ENCODE peak calls at places on chromosome 18, in ten cellular contexts. A is hippocampal formation; X is PC-9; R is stimulated activated CD4-positive, alpha-beta T cell treated with anti-CD3 and anti-CD28 coated beads, Interleukin-4, amount 100 ng/mL, for 1 hour; V is SIG-M5; J is NCI-H146; H is amniotic stem cell; Z is RPMI8226; N is EL; P is activated CD4-positive, CD25-positive, alpha-beta regulatory T cell. F is an unnamed sample.

GRCh38 chr18:58447342-58448190 is 181.3 kb downstream of the ALPK2 start:
- DNase-seq in A (no peak), X (no peak), R (no peak), V (no peak), J (no peak), H (no peak), Z (no peak), N (peak; percentile 32), P (no peak), F (peak; percentile 8)

GRCh38 chr18:52160652-52161051 is 179.3 kb upstream of the DCC start:
- DNase-seq in A (no peak), X (peak; percentile 52), R (no peak), V (no peak), J (no peak), H (no peak), Z (no peak), N (no peak), P (no peak), F (no peak)

GRCh38 chr18:3283908-3284307 is 22.0 kb downstream of the MYL12B start:
- DNase-seq in A (peak; percentile 22), X (peak; percentile 34), R (no peak), V (no peak), J (no peak), H (no peak), Z (no peak), N (no peak), P (no peak), F (no peak)

GRCh38 chr18:44627245-44627644 is 53.4 kb upstream of the SETBP1 start:
- DNase-seq in A (no peak), X (no peak), R (no peak), V (no peak), J (no peak), H (no peak), Z (no peak), N (peak; percentile 74), P (no peak), F (no peak)

GRCh38 chr18:13219576-13219975 is 1.0 kb downstream of the LDLRAD4 start:
- DNase-seq in A (no peak), X (no peak), R (no peak), V (no peak), J (no peak), H (no peak), Z (no peak), N (no peak), P (no peak), F (no peak)

GRCh38 chr18:57837917-57838548 is 34.9 kb upstream of the ATP8B1 start:
- DNase-seq in A (no peak), X (no peak), R (peak; percentile 38), V (no peak), J (no peak), H (no peak), Z (no peak), N (no peak), P (no peak), F (no peak)

GRCh38 chr18:1806884-1807615 is 764.3 kb downstream of the METTL4 start:
- DNase-seq in A (no peak), X (no peak), R (no peak), V (no peak), J (no peak), H (no peak), Z (no peak), N (no peak), P (no peak), F (no peak)

GRCh38 chr18:57984490-57985109 is 59.4 kb upstream of the NEDD4L start:
- DNase-seq in A (no peak), X (no peak), R (no peak), V (no peak), J (peak; percentile 85), H (no peak), Z (no peak), N (no peak), P (no peak), F (peak; percentile 13)

F was measured in thyroid gland.